ENCODE peak calls at places on chromosomes 13 and 19, in eight cellular contexts. F is dorsolateral prefrontal cortex, D is DND-41, C is aorta, K is brain microvascular endothelial cell, H is esophagus squamous epithelium, Q is body of pancreas, S is IMR-90. E is an unnamed sample.

GRCh38 chr19:29805026-29805925 is 6.5 kb upstream of the CCNE1 start:
- DNase-seq in F (no peak), D (no peak), C (peak; percentile 64), K (no peak), H (no peak), Q (peak; percentile 16), S (peak; percentile 10), E (no peak)

GRCh38 chr13:48975101-48975925 is at the start of gene FNDC3A:
- DNase-seq in F (peak; percentile 52), D (peak; percentile 74), C (no peak), K (peak; percentile 48), H (no peak), Q (peak; percentile 62), S (peak; percentile 64), E (peak; percentile 63)

GRCh38 chr13:46154136-46154854 is 27.7 kb downstream of the LCP1 start:
- DNase-seq in F (no peak), D (no peak), C (no peak), K (no peak), H (no peak), Q (no peak), S (no peak), E (no peak)

GRCh38 chr13:23570099-23570926 is at the start of gene TNFRSF19:
- DNase-seq in F (no peak), D (no peak), C (no peak), K (peak; percentile 79), H (no peak), Q (peak; percentile 25), S (peak; percentile 91), E (peak; percentile 48)

GRCh38 chr13:82740442-82740841 is 1141.8 kb downstream of the SLITRK1 start:
- DNase-seq in F (no peak), D (no peak), C (no peak), K (no peak), H (no peak), Q (no peak), S (no peak), E (no peak)

GRCh38 chr19:756232-756631 is 5.3 kb downstream of the MISP start:
- DNase-seq in F (no peak), D (peak; percentile 22), C (no peak), K (peak; percentile 62), H (no peak), Q (no peak), S (peak; percentile 49), E (peak; percentile 68)

GRCh38 chr19:33685541-33685940 is 63.8 kb downstream of the CHST8 start:
- DNase-seq in F (peak; percentile 5), D (no peak), C (peak; percentile 45), K (no peak), H (no peak), Q (no peak), S (no peak), E (no peak)

GRCh38 chr19:49567722-49568454 is 12.5 kb downstream of the NOSIP start:
- DNase-seq in F (no peak), D (peak; percentile 89), C (no peak), K (no peak), H (no peak), Q (no peak), S (no peak), E (no peak)

GRCh38 chr19:47241919-47242644 is 11.1 kb upstream of the BBC3 start:
- DNase-seq in F (no peak), D (no peak), C (no peak), K (no peak), H (no peak), Q (no peak), S (no peak), E (no peak)

GRCh38 chr13:47549219-47549752 is 451.8 kb downstream of the SUCLA2 start:
- DNase-seq in F (no peak), D (no peak), C (no peak), K (no peak), H (no peak), Q (no peak), S (no peak), E (no peak)

GRCh38 chr19:31548941-31549340 is 199.7 kb upstream of the TSHZ3 start:
- DNase-seq in F (no peak), D (peak; percentile 20), C (no peak), K (peak; percentile 2), H (no peak), Q (peak; percentile 17), S (peak; percentile 44), E (peak; percentile 9)

GRCh38 chr13:44516771-44517170 is 59.4 kb downstream of the TSC22D1 start:
- DNase-seq in F (no peak), D (no peak), C (no peak), K (no peak), H (no peak), Q (no peak), S (no peak), E (peak; percentile 27)

GRCh38 chr13:50081106-50081898 is 66.1 kb downstream of the KCNRG start:
- DNase-seq in F (peak; percentile 48), D (peak; percentile 74), C (peak; percentile 86), K (no peak), H (peak; percentile 14), Q (peak; percentile 57), S (no peak), E (peak; percentile 58)

GRCh38 chr13:72570019-72570418 is 157.4 kb downstream of the MZT1 start:
- DNase-seq in F (no peak), D (no peak), C (no peak), K (no peak), H (no peak), Q (no peak), S (no peak), E (no peak)

GRCh38 chr13:73598021-73598712 is 536.0 kb downstream of the KLF12 start:
- DNase-seq in F (no peak), D (no peak), C (no peak), K (peak; percentile 65), H (no peak), Q (no peak), S (peak; percentile 82), E (peak; percentile 98)

DNA sequence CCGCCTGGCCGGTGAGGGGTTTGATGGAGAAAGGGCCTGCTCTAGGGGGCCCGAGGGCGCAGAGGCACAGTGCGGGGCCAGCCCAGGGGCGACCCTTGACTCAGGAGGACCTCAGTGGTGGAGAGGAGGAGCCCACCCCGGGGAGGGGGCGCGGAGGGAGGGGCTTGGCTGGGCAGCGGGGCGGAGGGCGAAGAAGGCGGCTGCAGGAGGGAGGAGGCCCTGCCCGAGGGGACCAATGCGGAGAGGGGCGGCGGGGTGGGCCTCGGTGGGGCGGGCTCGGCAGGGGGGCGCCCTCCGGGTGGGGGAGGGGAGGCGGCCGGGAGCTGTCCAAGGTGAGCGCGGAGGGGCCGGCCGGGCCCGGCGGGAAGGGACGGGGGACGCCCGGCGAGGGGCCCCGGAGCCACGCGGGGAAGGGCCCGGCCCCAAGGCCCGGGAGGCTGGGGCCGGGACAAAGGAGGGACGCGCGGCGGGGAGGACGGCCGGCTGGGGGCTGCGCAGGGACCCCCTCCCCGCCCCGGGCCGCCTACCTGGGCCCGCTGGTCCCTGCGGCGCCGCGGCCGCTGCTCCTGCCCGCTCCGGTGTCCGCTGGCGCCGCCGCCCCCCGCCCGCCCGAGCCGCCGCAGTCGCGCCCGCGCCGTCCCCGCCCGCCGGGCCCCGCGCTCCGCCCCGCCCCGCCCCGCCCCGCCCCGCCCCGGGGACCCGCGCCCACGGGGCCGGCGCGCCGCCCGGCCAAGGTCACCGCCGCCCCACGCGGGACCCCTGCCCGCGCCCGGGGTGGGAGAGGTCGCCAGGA is at the start of gene DIRAS1:
- DNase-seq in F (no peak), D (no peak), C (no peak), K (no peak), H (no peak), Q (no peak), S (no peak), E (no peak)
- H3K4me3 ChIP-seq in F (peak within 1 kb of the TSS; percentile 62), D (no peak within 1 kb of the TSS), C (no peak within 1 kb of the TSS), K (peak within 1 kb of the TSS; percentile 15), H (peak within 1 kb of the TSS; percentile 54), Q (no peak within 1 kb of the TSS), S (peak within 1 kb of the TSS; percentile 52), E (no peak within 1 kb of the TSS)

GRCh38 chr13:111201304-111201940 is 86.3 kb downstream of the ARHGEF7 start:
- DNase-seq in F (no peak), D (no peak), C (no peak), K (no peak), H (no peak), Q (no peak), S (no peak), E (no peak)
- H3K4me3 ChIP-seq in F (no peak overlapping the region), D (no peak overlapping the region), C (no peak overlapping the region), K (no peak overlapping the region), H (no peak overlapping the region), Q (no peak overlapping the region), S (no peak overlapping the region), E (no peak overlapping the region)

DNA sequence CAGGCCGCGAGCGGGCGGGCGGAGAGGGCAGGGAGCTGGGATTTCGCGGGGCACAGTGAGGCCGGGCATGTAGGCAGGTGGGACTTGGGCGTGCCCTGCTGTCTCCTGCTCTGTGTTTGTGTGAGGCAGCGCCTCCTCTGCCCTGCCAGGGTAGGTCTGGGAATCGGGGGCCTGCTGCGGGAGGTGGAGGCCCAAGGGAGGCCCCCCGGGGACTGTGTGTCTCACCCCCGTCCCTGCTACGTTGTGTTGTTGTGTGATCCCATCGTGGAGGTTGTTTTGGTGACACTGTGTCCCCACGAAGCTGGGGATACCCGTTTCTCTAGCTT is 957 bp downstream of the FXYD1 start:
- DNase-seq in F (no peak), D (no peak), C (no peak), K (no peak), H (no peak), Q (no peak), S (no peak), E (no peak)
- H3K4me3 ChIP-seq in F (peak overlapping the region; percentile 54), D (no peak overlapping the region), C (peak overlapping the region; percentile 28), K (no peak overlapping the region), H (peak overlapping the region; percentile 37), Q (no peak overlapping the region), S (no peak overlapping the region), E (no peak overlapping the region)

GRCh38 chr19:14150770-14151661 is 14.6 kb upstream of the ASF1B start:
- DNase-seq in F (no peak), D (no peak), C (no peak), K (no peak), H (no peak), Q (no peak), S (no peak), E (no peak)

GRCh38 chr19:14149509-14149994 is 13.2 kb upstream of the ASF1B start:
- DNase-seq in F (peak; percentile 79), D (peak; percentile 31), C (peak; percentile 90), K (no peak), H (no peak), Q (no peak), S (no peak), E (peak; percentile 22)

GRCh38 chr19:14147797-14148605 is 11.6 kb upstream of the ASF1B start:
- DNase-seq in F (peak; percentile 80), D (no peak), C (peak; percentile 90), K (peak; percentile 46), H (no peak), Q (peak; percentile 65), S (peak; percentile 57), E (peak; percentile 50)

GRCh38 chr19:14149011-14149410 is 12.6 kb upstream of the ASF1B start:
- DNase-seq in F (no peak), D (no peak), C (no peak), K (no peak), H (no peak), Q (no peak), S (no peak), E (no peak)

DNA sequence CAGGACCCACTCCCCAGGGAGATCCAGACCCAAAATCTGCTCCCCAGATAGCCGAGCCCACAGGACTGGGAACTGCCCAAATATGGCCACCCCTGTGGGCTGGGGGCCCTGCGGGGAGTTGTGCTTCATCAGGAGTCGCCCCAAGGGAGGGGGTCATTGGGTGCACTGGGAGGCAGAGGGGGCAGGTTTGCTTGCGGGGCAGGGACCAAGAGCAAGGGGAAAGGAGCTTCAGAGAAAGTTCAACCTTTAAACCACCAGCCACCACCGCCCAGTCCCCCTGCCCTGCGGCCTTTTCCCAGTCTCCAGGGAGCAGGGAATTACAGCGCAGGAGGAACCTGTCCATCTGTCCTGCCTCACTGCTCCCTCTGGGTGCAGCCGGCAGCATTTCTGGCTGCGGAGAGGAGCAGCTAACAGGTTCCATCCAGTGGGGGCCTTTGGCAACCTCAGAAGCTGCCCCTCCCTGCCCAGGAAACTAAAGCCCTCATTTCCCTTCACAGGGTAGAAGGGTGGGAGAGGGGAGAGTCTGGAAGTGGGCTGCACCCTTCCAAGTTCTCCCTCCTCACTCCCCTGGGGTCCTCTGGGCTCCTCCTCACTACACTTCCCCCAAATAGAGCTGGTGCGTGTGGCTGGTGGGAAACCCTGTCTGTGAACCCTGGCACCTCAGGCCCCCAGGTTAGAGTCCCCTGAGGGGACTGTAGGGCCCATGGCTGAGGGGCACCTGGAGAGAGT is 13.8 kb upstream of the ASF1B start:
- DNase-seq in F (no peak), D (no peak), C (no peak), K (no peak), H (no peak), Q (no peak), S (no peak), E (no peak)
- H3K4me3 ChIP-seq in F (no peak overlapping the region), D (no peak overlapping the region), C (no peak overlapping the region), K (no peak overlapping the region), H (peak overlapping the region; percentile 32), Q (no peak overlapping the region), S (no peak overlapping the region), E (no peak overlapping the region)

E was measured in epithelial cell of esophagus.